ENCODE peak calls at places on chromosomes 16 and 17, in six cellular contexts. One of them, this sample, is unnamed.

GRCh38 chr17:67289174-67289876 is 44.3 kb upstream of the HELZ start:
- DNase-seq in mucosa of gallbladder: peak; percentile 74
- DNase-seq in posterior cingulate gyrus: peak; percentile 92
- DNase-seq in iris pigment epithelial cell: peak; percentile 54
- DNase-seq in cardiac fibroblast: peak; percentile 68
- DNase-seq in naive thymus-derived CD8-positive, alpha-beta T cell: no peak
- DNase-seq in this sample: peak; percentile 68

GRCh38 chr16:89475144-89475543 is 15.2 kb downstream of the ANKRD11 start:
- DNase-seq in posterior cingulate gyrus: no peak
- DNase-seq in cardiac fibroblast: no peak
- DNase-seq in iris pigment epithelial cell: no peak
- DNase-seq in naive thymus-derived CD8-positive, alpha-beta T cell: peak; percentile 44
- DNase-seq in mucosa of gallbladder: no peak
- DNase-seq in this sample: no peak

GRCh38 chr17:34765291-34765690 is 185.9 kb downstream of the TMEM132E start:
- DNase-seq in naive thymus-derived CD8-positive, alpha-beta T cell: no peak
- DNase-seq in posterior cingulate gyrus: no peak
- DNase-seq in iris pigment epithelial cell: no peak
- DNase-seq in mucosa of gallbladder: no peak
- DNase-seq in cardiac fibroblast: no peak
- DNase-seq in this sample: no peak

GRCh38 chr17:41494524-41494923 is 4.8 kb upstream of the KRT36 start:
- DNase-seq in cardiac fibroblast: peak; percentile 36
- DNase-seq in iris pigment epithelial cell: peak; percentile 15
- DNase-seq in naive thymus-derived CD8-positive, alpha-beta T cell: no peak
- DNase-seq in mucosa of gallbladder: no peak
- DNase-seq in posterior cingulate gyrus: no peak
- DNase-seq in this sample: peak; percentile 42

GRCh38 chr16:11610121-11610505 is 23.4 kb upstream of the LITAF start:
- DNase-seq in mucosa of gallbladder: no peak
- DNase-seq in cardiac fibroblast: no peak
- DNase-seq in posterior cingulate gyrus: peak; percentile 40
- DNase-seq in naive thymus-derived CD8-positive, alpha-beta T cell: no peak
- DNase-seq in iris pigment epithelial cell: no peak
- DNase-seq in this sample: no peak

GRCh38 chr17:51597340-51597739 is 337.0 kb downstream of the UTP18 start:
- DNase-seq in naive thymus-derived CD8-positive, alpha-beta T cell: no peak
- DNase-seq in iris pigment epithelial cell: no peak
- DNase-seq in cardiac fibroblast: no peak
- DNase-seq in mucosa of gallbladder: no peak
- DNase-seq in posterior cingulate gyrus: no peak
- DNase-seq in this sample: no peak

GRCh38 chr17:15377608-15378007 is 36.2 kb upstream of the TEKT3 start:
- DNase-seq in mucosa of gallbladder: no peak
- DNase-seq in iris pigment epithelial cell: peak; percentile 21
- DNase-seq in naive thymus-derived CD8-positive, alpha-beta T cell: no peak
- DNase-seq in cardiac fibroblast: peak; percentile 14
- DNase-seq in posterior cingulate gyrus: no peak
- DNase-seq in this sample: peak; percentile 41

GRCh38 chr17:79845601-79845949 is 6.3 kb upstream of the CBX4 start:
- DNase-seq in naive thymus-derived CD8-positive, alpha-beta T cell: no peak
- DNase-seq in posterior cingulate gyrus: no peak
- DNase-seq in mucosa of gallbladder: no peak
- DNase-seq in cardiac fibroblast: peak; percentile 45
- DNase-seq in iris pigment epithelial cell: peak; percentile 32
- DNase-seq in this sample: no peak

GRCh38 chr17:9839433-9839832 is 13.7 kb downstream of the GLP2R start:
- DNase-seq in cardiac fibroblast: no peak
- DNase-seq in mucosa of gallbladder: no peak
- DNase-seq in naive thymus-derived CD8-positive, alpha-beta T cell: no peak
- DNase-seq in posterior cingulate gyrus: no peak
- DNase-seq in iris pigment epithelial cell: peak; percentile 24
- DNase-seq in this sample: no peak

GRCh38 chr17:21008516-21008915 is 34.3 kb downstream of the USP22 start:
- DNase-seq in iris pigment epithelial cell: no peak
- DNase-seq in cardiac fibroblast: no peak
- DNase-seq in posterior cingulate gyrus: peak; percentile 33
- DNase-seq in mucosa of gallbladder: no peak
- DNase-seq in naive thymus-derived CD8-positive, alpha-beta T cell: no peak
- DNase-seq in this sample: no peak

GRCh38 chr16:21962475-21962874 is 9.3 kb downstream of the UQCRC2 start:
- DNase-seq in cardiac fibroblast: no peak
- DNase-seq in naive thymus-derived CD8-positive, alpha-beta T cell: no peak
- DNase-seq in iris pigment epithelial cell: no peak
- DNase-seq in mucosa of gallbladder: no peak
- DNase-seq in posterior cingulate gyrus: no peak
- DNase-seq in this sample: no peak

GRCh38 chr17:40862985-40863733 is 3.9 kb downstream of the KRT12 start:
- DNase-seq in naive thymus-derived CD8-positive, alpha-beta T cell: no peak
- DNase-seq in iris pigment epithelial cell: no peak
- DNase-seq in cardiac fibroblast: peak; percentile 21
- DNase-seq in mucosa of gallbladder: no peak
- DNase-seq in posterior cingulate gyrus: no peak
- DNase-seq in this sample: peak; percentile 38

GRCh38 chr16:68776821-68777485 is 39.9 kb downstream of the CDH1 start:
- DNase-seq in cardiac fibroblast: no peak
- DNase-seq in iris pigment epithelial cell: peak; percentile 71
- DNase-seq in mucosa of gallbladder: no peak
- DNase-seq in naive thymus-derived CD8-positive, alpha-beta T cell: peak; percentile 21
- DNase-seq in posterior cingulate gyrus: no peak
- DNase-seq in this sample: no peak

GRCh38 chr16:16150117-16150877 is 73.0 kb downstream of the ABCC6 start:
- DNase-seq in mucosa of gallbladder: peak; percentile 70
- DNase-seq in naive thymus-derived CD8-positive, alpha-beta T cell: no peak
- DNase-seq in posterior cingulate gyrus: peak; percentile 93
- DNase-seq in iris pigment epithelial cell: no peak
- DNase-seq in cardiac fibroblast: peak; percentile 48
- DNase-seq in this sample: peak; percentile 54

GRCh38 chr17:28975031-28975430 is 23.7 kb upstream of the PHF12 start:
- DNase-seq in mucosa of gallbladder: no peak
- DNase-seq in naive thymus-derived CD8-positive, alpha-beta T cell: no peak
- DNase-seq in posterior cingulate gyrus: no peak
- DNase-seq in cardiac fibroblast: no peak
- DNase-seq in iris pigment epithelial cell: no peak
- DNase-seq in this sample: no peak

GRCh38 chr17:77744268-77744988 is 214.1 kb upstream of the TNRC6C start:
- DNase-seq in posterior cingulate gyrus: no peak
- DNase-seq in naive thymus-derived CD8-positive, alpha-beta T cell: no peak
- DNase-seq in mucosa of gallbladder: no peak
- DNase-seq in cardiac fibroblast: no peak
- DNase-seq in iris pigment epithelial cell: no peak
- DNase-seq in this sample: no peak

GRCh38 chr17:59361386-59361785 is 29.9 kb downstream of the YPEL2 start:
- DNase-seq in naive thymus-derived CD8-positive, alpha-beta T cell: no peak
- DNase-seq in cardiac fibroblast: peak; percentile 96
- DNase-seq in iris pigment epithelial cell: peak; percentile 99
- DNase-seq in posterior cingulate gyrus: no peak
- DNase-seq in mucosa of gallbladder: no peak
- DNase-seq in this sample: peak; percentile 27

GRCh38 chr16:88195911-88196465 is 186.8 kb upstream of the ZNF469 start:
- DNase-seq in mucosa of gallbladder: no peak
- DNase-seq in posterior cingulate gyrus: no peak
- DNase-seq in naive thymus-derived CD8-positive, alpha-beta T cell: no peak
- DNase-seq in iris pigment epithelial cell: no peak
- DNase-seq in cardiac fibroblast: no peak
- DNase-seq in this sample: no peak

GRCh38 chr17:77810536-77810935 is 148.0 kb upstream of the TNRC6C start:
- DNase-seq in iris pigment epithelial cell: peak; percentile 66
- DNase-seq in posterior cingulate gyrus: no peak
- DNase-seq in cardiac fibroblast: peak; percentile 76
- DNase-seq in mucosa of gallbladder: peak; percentile 33
- DNase-seq in naive thymus-derived CD8-positive, alpha-beta T cell: no peak
- DNase-seq in this sample: peak; percentile 55